ENCODE peak calls at places on chromosomes 4 and X, in seven cellular contexts. Z is lower lobe of right lung, A is heart left ventricle, C is cardiac muscle cell, H is stomach, V is ovary, P is GM12878. U is an unnamed sample.

GRCh38 chr4:78312989-78313753 is 238.4 kb upstream of the ANXA3 start:
- DNase-seq in Z (no peak), A (no peak), C (peak; percentile 48), H (no peak), V (no peak), P (no peak), U (no peak)

GRCh38 chrX:28639502-28639901 is 52.3 kb downstream of the IL1RAPL1 start:
- DNase-seq in Z (no peak), A (no peak), C (no peak), H (no peak), V (no peak), P (no peak), U (no peak)

GRCh38 chrX:101999644-102000539 is 68.1 kb upstream of the ZMAT1 start:
- DNase-seq in Z (no peak), A (no peak), C (no peak), H (no peak), V (no peak), P (no peak), U (no peak)

GRCh38 chrX:11764602-11765067 is 6.6 kb downstream of the MSL3 start:
- DNase-seq in Z (no peak), A (no peak), C (no peak), H (no peak), V (no peak), P (no peak), U (no peak)

GRCh38 chrX:150913511-150913910 is 15.0 kb upstream of the CD99L2 start:
- DNase-seq in Z (no peak), A (no peak), C (peak; percentile 75), H (no peak), V (no peak), P (no peak), U (no peak)

GRCh38 chr4:4856071-4857000 is 3.1 kb upstream of the MSX1 start:
- DNase-seq in Z (no peak), A (peak; percentile 13), C (no peak), H (no peak), V (no peak), P (no peak), U (peak; percentile 45)

GRCh38 chr4:74410272-74410671 is 34.7 kb upstream of the AREG start:
- DNase-seq in Z (no peak), A (no peak), C (no peak), H (no peak), V (no peak), P (no peak), U (no peak)

GRCh38 chrX:27438937-27439336 is 24.2 kb downstream of the PPP4R3C start:
- DNase-seq in Z (no peak), A (no peak), C (no peak), H (no peak), V (no peak), P (no peak), U (no peak)

GRCh38 chr4:36243355-36244256 is 708 bp downstream of the ARAP2 start:
- DNase-seq in Z (peak; percentile 74), A (no peak), C (peak; percentile 20), H (peak; percentile 38), V (no peak), P (no peak), U (peak; percentile 11)

GRCh38 chrX:23373129-23373804 is 38.6 kb downstream of the PTCHD1 start:
- DNase-seq in Z (no peak), A (no peak), C (peak; percentile 69), H (no peak), V (no peak), P (no peak), U (no peak)

GRCh38 chrX:45202171-45202570 is 1.5 kb upstream of the DIPK2B start:
- DNase-seq in Z (no peak), A (no peak), C (no peak), H (no peak), V (no peak), P (no peak), U (no peak)

GRCh38 chr4:98586634-98587354 is 71.6 kb downstream of the TSPAN5 start:
- DNase-seq in Z (no peak), A (no peak), C (no peak), H (no peak), V (no peak), P (no peak), U (no peak)

GRCh38 chr4:1198070-1198844 is 25.9 kb upstream of the SPON2 start:
- DNase-seq in Z (no peak), A (peak; percentile 47), C (no peak), H (peak; percentile 25), V (no peak), P (no peak), U (no peak)

GRCh38 chrX:49269768-49270248 is at the start of gene PPP1R3F:
- DNase-seq in Z (peak; percentile 50), A (no peak), C (no peak), H (no peak), V (peak; percentile 23), P (no peak), U (no peak)

GRCh38 chrX:100673397-100673953 is 29.5 kb downstream of the SRPX2 start:
- DNase-seq in Z (no peak), A (no peak), C (peak; percentile 79), H (no peak), V (no peak), P (no peak), U (no peak)

GRCh38 chr4:138632856-138633255 is 382.7 kb upstream of the NOCT start:
- DNase-seq in Z (no peak), A (no peak), C (no peak), H (no peak), V (no peak), P (no peak), U (no peak)

GRCh38 chr4:166432842-166433241 is 559.8 kb downstream of the TLL1 start:
- DNase-seq in Z (no peak), A (no peak), C (no peak), H (no peak), V (no peak), P (no peak), U (no peak)

GRCh38 chr4:77010841-77011354 is 61.3 kb downstream of the SEPTIN11 start:
- DNase-seq in Z (no peak), A (no peak), C (peak; percentile 69), H (no peak), V (no peak), P (no peak), U (no peak)

DNA sequence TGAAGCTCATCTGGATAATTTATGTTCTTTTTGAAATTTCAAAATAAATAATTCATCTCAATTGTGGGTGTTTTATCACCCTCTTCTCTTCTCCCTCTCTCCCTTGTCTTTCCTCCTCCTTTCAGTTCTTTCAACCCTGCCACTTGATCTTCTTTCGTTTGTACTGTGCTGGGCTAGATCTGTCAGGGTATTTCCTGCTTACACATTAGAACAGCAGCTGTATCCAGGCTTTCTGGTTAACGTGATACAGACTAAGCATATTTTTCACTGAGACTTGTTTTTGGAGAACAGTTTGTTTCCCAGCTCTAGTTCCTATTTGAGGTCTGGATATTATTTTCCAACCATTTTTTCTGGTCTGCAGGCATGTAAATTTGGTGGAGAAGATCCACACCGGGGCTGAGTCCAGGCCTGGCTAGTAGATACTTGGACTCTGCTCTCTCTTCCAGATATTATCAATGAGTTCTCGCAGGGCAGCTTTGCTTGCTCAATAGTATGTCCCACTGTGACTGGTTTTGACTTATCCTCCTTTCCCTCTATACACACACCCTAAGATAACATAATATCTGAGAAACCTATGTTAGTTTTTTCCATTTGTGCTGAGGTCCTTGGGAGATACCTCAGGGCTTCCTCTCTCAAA is 1310.7 kb upstream of the TENM3 start:
- DNase-seq in Z (no peak), A (no peak), C (no peak), H (no peak), V (no peak), P (no peak), U (no peak)
- H3K4me3 ChIP-seq in Z (no peak overlapping the region), A (no peak overlapping the region), C (no peak overlapping the region), H (no peak overlapping the region), V (no peak overlapping the region), P (no peak overlapping the region), U (no peak overlapping the region)

DNA sequence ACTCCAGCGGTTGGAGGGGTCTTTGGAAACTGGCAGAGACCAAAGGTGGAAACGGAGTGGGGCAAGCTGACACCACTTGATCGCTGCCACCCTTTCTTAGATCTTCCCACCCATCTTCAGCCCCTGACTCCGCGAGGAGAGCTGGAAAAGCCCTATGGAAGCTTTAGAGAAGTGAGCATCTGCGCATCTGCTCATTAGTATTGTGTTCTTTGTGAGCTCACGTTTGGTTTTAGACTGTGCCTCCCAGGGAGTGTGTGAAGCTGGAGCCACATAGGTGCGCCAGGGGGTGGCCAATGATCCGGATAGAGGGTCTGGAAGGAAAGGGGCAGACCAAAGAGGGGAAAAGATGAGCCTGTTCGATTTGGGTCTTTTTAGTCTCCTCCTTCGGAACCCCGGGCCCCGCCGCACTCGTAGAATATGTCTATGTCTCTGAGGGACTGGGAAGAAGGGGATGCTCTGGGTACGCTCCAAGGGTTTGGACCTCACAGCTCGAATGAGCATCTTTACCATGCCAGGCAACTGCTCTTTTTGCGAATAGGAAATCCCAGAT is 564 bp upstream of the DKK2 start:
- DNase-seq in Z (no peak), A (no peak), C (no peak), H (no peak), V (no peak), P (no peak), U (no peak)
- H3K4me3 ChIP-seq in Z (peak overlapping the region; percentile 47), A (peak overlapping the region; percentile 43), C (peak overlapping the region; percentile 30), H (peak overlapping the region; percentile 41), V (peak overlapping the region; percentile 31), P (no peak overlapping the region), U (no peak overlapping the region)

DNA sequence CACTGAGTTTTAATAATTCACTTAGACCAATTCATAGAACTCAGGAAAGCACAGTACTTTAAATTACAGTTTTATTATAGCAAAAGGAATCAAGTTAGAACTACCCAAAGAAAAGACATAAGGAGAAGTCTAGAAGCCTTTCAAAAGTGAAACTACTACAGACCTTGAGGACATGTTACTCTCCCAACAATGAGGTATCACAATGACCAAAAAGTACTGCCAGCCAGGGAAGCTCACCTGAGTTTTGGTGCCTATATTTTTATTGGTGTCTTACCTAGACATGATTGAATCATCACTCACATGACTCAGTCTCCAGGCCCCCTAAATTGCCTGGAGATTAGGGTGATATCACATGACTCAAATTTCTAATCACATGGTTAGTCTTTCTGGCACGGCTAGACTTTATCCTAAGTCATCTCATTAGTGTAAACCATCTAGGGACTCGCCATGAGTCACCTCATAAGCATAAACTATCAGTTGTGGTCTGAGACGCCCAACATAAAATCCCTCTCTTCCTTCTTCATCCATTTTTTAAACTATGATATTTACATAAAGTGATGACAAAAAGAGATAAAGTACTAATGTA is 372.3 kb downstream of the TMA16 start:
- DNase-seq in Z (no peak), A (no peak), C (no peak), H (no peak), V (no peak), P (no peak), U (no peak)
- H3K4me3 ChIP-seq in Z (no peak overlapping the region), A (no peak overlapping the region), C (no peak overlapping the region), H (no peak overlapping the region), V (no peak overlapping the region), P (no peak overlapping the region), U (no peak overlapping the region)

DNA sequence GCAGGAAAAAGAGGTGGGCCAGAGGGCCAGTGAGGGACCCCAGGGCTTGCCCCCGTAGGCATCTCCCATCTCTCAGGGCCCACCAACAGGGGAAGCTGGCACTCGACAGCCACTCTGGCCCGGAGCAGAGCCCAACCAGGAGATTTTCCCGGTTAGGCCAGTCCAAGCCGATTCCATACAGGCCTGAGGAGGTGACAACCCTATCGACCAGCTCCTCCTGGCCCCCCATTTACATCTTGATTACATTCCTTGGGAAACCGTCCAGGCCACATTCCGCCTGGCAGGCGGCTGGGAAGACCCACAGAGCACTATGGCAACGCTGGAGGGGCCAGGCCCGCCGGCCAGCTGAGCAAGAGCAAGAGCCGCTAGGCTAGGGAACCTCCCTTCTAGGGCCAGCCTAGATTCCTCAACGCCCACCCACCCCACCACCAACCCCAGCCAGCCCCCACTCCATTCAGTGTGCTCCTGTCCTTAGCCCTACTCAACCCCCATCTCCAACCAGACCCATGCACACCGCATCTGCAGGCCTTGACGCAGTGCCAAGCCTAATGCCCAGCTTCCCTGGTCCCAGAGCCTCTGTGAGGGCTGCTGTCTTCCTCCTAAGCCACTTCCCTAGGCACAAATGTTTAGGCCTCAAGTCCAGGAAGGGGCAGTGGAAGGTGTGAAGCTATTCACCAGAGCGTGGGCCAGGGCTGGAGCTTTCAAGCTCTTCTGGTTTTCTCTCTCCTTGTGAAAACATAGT is 161.2 kb downstream of the EFNB1 start:
- DNase-seq in Z (no peak), A (peak; percentile 47), C (peak; percentile 92), H (peak; percentile 59), V (peak; percentile 43), P (no peak), U (no peak)
- H3K4me3 ChIP-seq in Z (no peak overlapping the region), A (no peak overlapping the region), C (no peak overlapping the region), H (no peak overlapping the region), V (no peak overlapping the region), P (no peak overlapping the region), U (no peak overlapping the region)

U was measured in GM06990.